ENCODE peak calls at places on chromosomes 6 and 20, in four cellular contexts. Z is HepG2, L is K562, S is H1. C is an unnamed sample.

GRCh38 chr6:70884074-70884983 is 72.5 kb downstream of the B3GAT2 start:
- DNase-seq in Z (peak; percentile 59), S (peak; percentile 29), L (peak; percentile 80), C (peak; percentile 32)

GRCh38 chr6:75171581-75172360 is 34.1 kb downstream of the COL12A1 start:
- DNase-seq in L (no peak), S (no peak), Z (no peak), C (no peak)

GRCh38 chr6:32908897-32909296 is 31.9 kb downstream of the HLA-DMB start:
- DNase-seq in S (no peak), Z (no peak), L (no peak), C (no peak)

GRCh38 chr6:33192671-33193602 is 670 bp upstream of the COL11A2 start:
- DNase-seq in S (no peak), Z (no peak), L (no peak), C (no peak)

GRCh38 chr20:47352332-47353223 is 3.9 kb downstream of the ZMYND8 start:
- DNase-seq in S (no peak), L (no peak), Z (no peak), C (no peak)

GRCh38 chr6:11772109-11772830 is 6.3 kb downstream of the ADTRP start:
- DNase-seq in S (no peak), L (no peak), Z (no peak), C (peak; percentile 76)

GRCh38 chr6:115986026-115986425 is 74.7 kb downstream of the FRK start:
- DNase-seq in L (no peak), S (no peak), Z (no peak), C (no peak)

GRCh38 chr20:44780226-44780625 is 30.1 kb downstream of the RIMS4 start:
- DNase-seq in L (peak; percentile 57), S (no peak), Z (peak; percentile 55), C (no peak)

GRCh38 chr20:20425785-20426471 is 58.0 kb downstream of the INSM1 start:
- DNase-seq in L (no peak), Z (no peak), S (no peak), C (no peak)

GRCh38 chr20:48761023-48761785 is 66.6 kb downstream of the PREX1 start:
- DNase-seq in Z (no peak), L (no peak), S (no peak), C (no peak)

GRCh38 chr6:134373282-134373922 is 55.5 kb upstream of the SGK1 start:
- DNase-seq in S (no peak), L (no peak), Z (no peak), C (no peak)

GRCh38 chr20:61478094-61478493 is 226.0 kb downstream of the CDH4 start:
- DNase-seq in L (no peak), Z (no peak), S (no peak), C (no peak)

GRCh38 chr6:76866091-76866490 is 597.2 kb downstream of the HTR1B start:
- DNase-seq in Z (no peak), L (no peak), S (no peak), C (no peak)

GRCh38 chr6:157724138-157724537 is 98.9 kb upstream of the SNX9 start:
- DNase-seq in Z (no peak), S (no peak), L (no peak), C (no peak)

GRCh38 chr6:97215157-97215769 is 67.8 kb downstream of the MMS22L start:
- DNase-seq in S (peak; percentile 7), Z (peak; percentile 26), L (peak; percentile 20), C (peak; percentile 12)

GRCh38 chr20:54468082-54468481 is 7.3 kb upstream of the DOK5 start:
- DNase-seq in L (no peak), Z (no peak), S (no peak), C (no peak)

GRCh38 chr20:58651548-58651822 is 402 bp downstream of the STX16 start:
- DNase-seq in Z (peak; percentile 36), S (no peak), L (no peak), C (no peak)

GRCh38 chr6:7290079-7290478 is 22.9 kb downstream of the SSR1 start:
- DNase-seq in S (no peak), Z (no peak), L (no peak), C (no peak)

GRCh38 chr6:104428201-104428600 is 431.5 kb downstream of the HACE1 start:
- DNase-seq in S (no peak), Z (no peak), L (no peak), C (no peak)

GRCh38 chr6:170480045-170480714 is 72.9 kb downstream of the PSMB1 start:
- DNase-seq in Z (no peak), S (peak; percentile 2), L (no peak), C (no peak)

GRCh38 chr6:154292066-154292465 is 64.5 kb downstream of the IPCEF1 start:
- DNase-seq in L (no peak), S (no peak), Z (no peak), C (no peak)

GRCh38 chr20:10447028-10447427 is 11.9 kb downstream of the SLX4IP start:
- DNase-seq in Z (peak; percentile 32), L (peak; percentile 30), S (no peak), C (peak; percentile 67)

GRCh38 chr6:119895626-119896025 is 546.1 kb upstream of the MAN1A1 start:
- DNase-seq in L (no peak), S (no peak), Z (no peak), C (no peak)

GRCh38 chr20:46126440-46127056 is 8.4 kb downstream of the CD40 start:
- DNase-seq in L (no peak), Z (peak; percentile 74), S (no peak), C (no peak)

GRCh38 chr20:61316351-61316750 is 64.3 kb downstream of the CDH4 start:
- DNase-seq in S (no peak), L (no peak), Z (no peak), C (no peak)

DNA sequence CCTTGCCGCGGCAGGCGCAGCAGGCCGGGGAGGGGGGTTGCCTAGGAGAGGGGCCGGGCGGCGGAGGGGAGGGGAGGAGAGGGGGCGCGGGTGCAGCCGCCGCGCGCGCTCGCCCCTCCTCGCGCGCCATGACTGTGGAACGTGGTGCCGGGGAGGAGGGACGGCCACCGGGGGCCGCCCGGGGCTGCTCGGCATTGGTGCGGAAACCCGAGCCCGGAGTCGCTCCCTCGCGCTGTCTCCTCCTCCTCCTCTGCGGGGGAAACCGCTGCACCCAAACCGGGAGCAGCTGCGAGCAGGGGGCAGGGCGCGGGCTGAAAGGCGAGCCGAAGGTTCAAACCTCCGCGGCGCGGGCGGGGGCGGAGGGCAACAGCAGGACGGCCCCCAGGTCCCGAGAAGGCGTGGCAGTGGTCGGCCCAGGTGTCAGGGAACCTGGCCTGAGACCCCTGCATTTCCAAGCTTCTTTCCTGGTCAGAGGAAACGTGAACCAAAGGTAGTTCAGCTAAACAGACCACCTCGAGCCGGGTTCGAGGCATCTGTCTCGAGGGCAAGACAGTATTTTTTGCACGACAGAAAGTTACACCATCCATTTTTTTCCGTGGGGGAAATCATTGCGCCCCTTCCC is 1.4 kb upstream of the TRERF1 start:
- DNase-seq in L (peak; percentile 86), Z (peak; percentile 21), S (no peak), C (peak; percentile 69)
- TF ChIP-seq POLR2A in L (no peak), Z (no peak), S (no peak), C (peak; percentile 19)

DNA sequence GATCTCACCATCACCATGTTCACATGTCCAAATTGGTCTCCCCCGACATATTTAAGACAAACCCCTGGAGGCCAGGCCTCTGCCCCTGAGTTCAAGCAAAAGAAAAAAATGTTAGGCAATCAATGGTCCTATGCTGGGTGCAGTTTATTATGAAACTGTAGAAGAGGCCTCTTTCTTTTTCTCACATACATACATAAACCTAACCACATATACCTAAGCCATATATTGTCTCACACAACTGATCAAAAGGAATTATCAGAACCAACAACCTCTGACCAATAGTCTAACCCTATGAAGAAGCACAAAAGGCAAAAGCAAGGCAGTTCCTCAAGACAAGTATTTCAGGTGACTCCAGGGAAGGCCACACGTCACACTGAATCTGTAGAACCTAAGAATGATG is 49.9 kb downstream of the ILRUN start:
- DNase-seq in S (no peak), L (no peak), Z (no peak), C (no peak)
- H3K79me2 ChIP-seq in S (no peaks in the 10 kb centered on the region), L (peaks cover 44% of the 10 kb centered on the region), Z (peaks cover 35% of the 10 kb centered on the region), C (peaks cover 46% of the 10 kb centered on the region)

DNA sequence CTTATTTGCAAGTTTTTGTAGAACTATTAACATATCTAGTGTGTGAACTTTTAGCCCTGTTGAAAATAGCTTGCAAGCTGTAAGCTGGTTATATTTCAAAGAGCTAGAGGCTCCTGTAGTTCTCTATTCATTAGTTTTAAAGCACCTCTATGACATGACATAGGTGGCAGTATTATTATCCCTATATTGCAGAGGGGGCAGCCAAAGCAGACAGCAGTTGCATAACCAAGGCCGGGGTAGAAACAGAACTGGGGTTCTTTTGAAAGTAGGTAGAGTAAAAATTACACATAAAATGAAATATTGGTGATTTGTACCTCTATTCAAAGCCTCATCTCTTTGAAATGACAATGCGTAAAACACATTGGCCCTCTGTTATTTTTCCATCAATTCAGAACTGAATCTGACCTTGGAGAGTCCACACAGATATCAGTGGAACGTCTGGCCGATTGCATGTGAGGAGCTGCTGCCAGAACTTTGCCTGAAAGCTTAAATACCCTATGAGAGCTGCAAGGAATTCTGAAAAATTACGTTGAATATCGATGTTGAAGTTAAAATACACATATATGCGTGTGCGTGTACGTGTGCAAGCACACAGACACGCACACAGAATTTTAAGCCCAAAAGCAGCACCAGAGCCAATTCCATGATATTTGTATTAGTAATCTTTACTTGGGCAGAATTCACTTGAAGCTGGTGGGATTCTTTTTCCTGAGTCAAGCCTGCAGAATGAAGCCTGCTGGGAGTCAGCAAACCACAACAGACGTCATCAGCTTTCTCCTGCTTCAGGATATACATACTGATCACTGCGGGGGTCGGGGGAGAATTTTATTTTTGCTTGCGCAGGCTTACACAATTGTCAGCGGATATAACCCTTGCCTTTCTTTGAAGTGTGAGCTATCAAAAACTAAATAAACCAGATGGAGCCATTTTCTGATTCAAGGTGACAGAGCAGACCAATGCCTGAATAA is 163.2 kb downstream of the PDE7B start:
- DNase-seq in L (no peak), S (no peak), Z (no peak), C (no peak)
- TF ChIP-seq FOSL1 in L (no peak), S (no peak), Z (no peak), C (no peak)

GRCh38 chr6:137316626-137317025 is 97.4 kb upstream of the IFNGR1 start:
- DNase-seq in L (no peak), Z (no peak), S (no peak), C (no peak)
- TF ChIP-seq POLR2A in L (no peak), Z (no peak), S (no peak), C (no peak)

GRCh38 chr6:148873154-148873553 is 126.3 kb downstream of the UST start:
- DNase-seq in S (no peak), Z (no peak), L (no peak), C (no peak)
- H3K79me2 ChIP-seq in S (peaks cover 10% of the 10 kb centered on the region), Z (no peaks in the 10 kb centered on the region), L (no peaks in the 10 kb centered on the region), C (no peaks in the 10 kb centered on the region)

C was measured in HCT116.